ENCODE peak calls at places on chromosomes 1 and 21, in five cellular contexts. B is keratinocyte, W is heart right ventricle, Y is vagina, O is trophoblast cell. D is an unnamed sample. For H3K4me1, the result is how much of the 10 kb centered on the place peaks cover.

GRCh38 chr1:41566969-41567368 is 82.5 kb upstream of the EDN2 start:
- DNase-seq in O (no peak), B (no peak), W (no peak), Y (no peak), D (no peak)

GRCh38 chr1:60866884-60867648 is 215.3 kb upstream of the NFIA start:
- DNase-seq in W (no peak), B (no peak), O (peak), Y (no peak), D (no peak)

GRCh38 chr21:16587141-16587570 is 857.4 kb downstream of the USP25 start:
- DNase-seq in Y (no peak), O (peak), B (no peak), W (peak), D (no peak)

GRCh38 chr1:184535191-184535970 is 148.6 kb downstream of the C1orf21 start:
- DNase-seq in O (no peak), Y (no peak), B (no peak), W (no peak), D (no peak)

GRCh38 chr1:50983403-50983802 is 13.4 kb downstream of the CDKN2C start:
- DNase-seq in Y (no peak), B (no peak), W (no peak), O (no peak), D (no peak)

GRCh38 chr1:151945725-151946365 is 36.5 kb upstream of the THEM4 start:
- DNase-seq in Y (peak), B (peak), W (peak), O (peak), D (peak)

GRCh38 chr1:84282780-84283333 is 18.7 kb upstream of the SAMD13 start:
- DNase-seq in W (no peak), Y (no peak), O (no peak), B (no peak), D (no peak)

GRCh38 chr1:84350550-84350949 is 47.7 kb upstream of the DNASE2B start:
- DNase-seq in Y (no peak), O (no peak), W (no peak), B (no peak), D (no peak)

GRCh38 chr1:233113009-233113712 is 162.8 kb downstream of the NTPCR start:
- DNase-seq in W (peak), B (peak), O (peak), Y (peak), D (peak)

GRCh38 chr1:27598902-27599528 is 4.9 kb downstream of the AHDC1 start:
- DNase-seq in Y (no peak), O (no peak), W (peak), B (no peak), D (peak)

GRCh38 chr1:226342656-226343055 is 33.7 kb upstream of the LIN9 start:
- DNase-seq in W (no peak), O (no peak), Y (no peak), B (no peak), D (no peak)

GRCh38 chr1:207396360-207396759 is 57.8 kb upstream of the CR2 start:
- DNase-seq in B (no peak), O (no peak), Y (no peak), W (no peak), D (no peak)

GRCh38 chr1:192122668-192123067 is 35.6 kb upstream of the RGS18 start:
- DNase-seq in W (no peak), B (no peak), Y (no peak), O (no peak), D (no peak)

GRCh38 chr1:170659404-170660035 is 4.4 kb upstream of the PRRX1 start:
- DNase-seq in Y (no peak), W (no peak), O (no peak), B (no peak), D (no peak)

GRCh38 chr1:94819945-94820746 is at the start of gene SLC44A3:
- DNase-seq in B (no peak), W (peak), Y (no peak), O (peak), D (no peak)

GRCh38 chr1:234326493-234327366 is 46.5 kb upstream of the COA6 start:
- DNase-seq in O (peak), Y (no peak), W (no peak), B (no peak), D (peak)

GRCh38 chr1:58764294-58764978 is 19.4 kb downstream of the JUN start:
- DNase-seq in B (no peak), Y (no peak), O (no peak), W (no peak), D (no peak)

GRCh38 chr21:34613679-34614442 is 1.1 kb downstream of the RCAN1 start:
- DNase-seq in O (no peak), B (no peak), Y (no peak), W (no peak), D (no peak)

GRCh38 chr21:29849735-29850176 is 90.0 kb downstream of the GRIK1 start:
- DNase-seq in Y (no peak), W (no peak), O (peak), B (peak), D (peak)

GRCh38 chr21:46155514-46156377 is at the start of gene FTCD:
- DNase-seq in O (no peak), B (no peak), Y (peak), W (no peak), D (no peak)

GRCh38 chr1:53319296-53320101 is 8.4 kb downstream of the LRP8 start:
- DNase-seq in O (no peak), Y (no peak), B (no peak), W (no peak), D (no peak)

GRCh38 chr1:7136166-7136953 is 351.1 kb downstream of the CAMTA1 start:
- DNase-seq in Y (no peak), O (no peak), B (no peak), W (no peak), D (no peak)

GRCh38 chr1:115977481-115978258 is 1.4 kb downstream of the SLC22A15 start:
- DNase-seq in Y (no peak), W (no peak), O (peak), B (peak), D (no peak)

GRCh38 chr1:204283711-204284651 is 70.2 kb upstream of the GOLT1A start:
- DNase-seq in O (no peak), W (no peak), B (no peak), Y (no peak), D (no peak)

GRCh38 chr1:178120088-178120487 is 26.2 kb downstream of the RASAL2 start:
- DNase-seq in Y (no peak), W (no peak), O (no peak), B (no peak), D (no peak)

GRCh38 chr1:168726311-168726710 is 2.7 kb downstream of the DPT start:
- DNase-seq in W (no peak), B (no peak), O (no peak), Y (no peak), D (no peak)

GRCh38 chr21:34553199-34553952 is 41.4 kb upstream of the KCNE1 start:
- DNase-seq in B (no peak), O (peak), W (no peak), Y (no peak), D (no peak)

GRCh38 chr21:15423676-15424445 is 305.9 kb upstream of the USP25 start:
- DNase-seq in Y (no peak), W (no peak), B (no peak), O (no peak), D (no peak)

GRCh38 chr1:180462099-180462498 is 40.3 kb downstream of the ACBD6 start:
- DNase-seq in O (no peak), B (no peak), W (no peak), Y (no peak), D (no peak)

GRCh38 chr1:168428063-168428731 is 115.6 kb downstream of the XCL2 start:
- DNase-seq in O (no peak), Y (no peak), B (no peak), W (peak), D (peak)

GRCh38 chr1:36771678-36772284 is 262.5 kb downstream of the GRIK3 start:
- DNase-seq in O (no peak), Y (no peak), B (no peak), W (no peak), D (no peak)

GRCh38 chr1:27912429-27912828 is 22.4 kb upstream of the SMPDL3B start:
- DNase-seq in Y (no peak), O (no peak), B (no peak), W (no peak), D (no peak)

GRCh38 chr21:44461005-44461404 is 5.7 kb downstream of the LRRC3 start:
- DNase-seq in W (no peak), Y (no peak), B (no peak), O (no peak), D (no peak)

GRCh38 chr1:91582431-91582921 is 81.8 kb downstream of the CDC7 start:
- DNase-seq in O (peak), W (no peak), Y (no peak), B (peak), D (no peak)

GRCh38 chr1:92833840-92834239 is 2.0 kb downstream of the RPL5 start:
- DNase-seq in Y (no peak), B (no peak), W (no peak), O (no peak), D (no peak)

GRCh38 chr1:158014702-158015320 is 21.4 kb downstream of the KIRREL1 start:
- DNase-seq in O (no peak), W (no peak), B (no peak), Y (no peak), D (no peak)

GRCh38 chr1:158007949-158008386 is 14.5 kb downstream of the KIRREL1 start:
- DNase-seq in B (no peak), Y (no peak), W (no peak), O (no peak), D (no peak)

GRCh38 chr1:158008630-158009029 is 15.2 kb downstream of the KIRREL1 start:
- DNase-seq in O (no peak), B (no peak), W (no peak), Y (no peak), D (no peak)

GRCh38 chr1:158013840-158014520 is 20.5 kb downstream of the KIRREL1 start:
- DNase-seq in B (no peak), W (no peak), Y (no peak), O (no peak), D (no peak)

DNA sequence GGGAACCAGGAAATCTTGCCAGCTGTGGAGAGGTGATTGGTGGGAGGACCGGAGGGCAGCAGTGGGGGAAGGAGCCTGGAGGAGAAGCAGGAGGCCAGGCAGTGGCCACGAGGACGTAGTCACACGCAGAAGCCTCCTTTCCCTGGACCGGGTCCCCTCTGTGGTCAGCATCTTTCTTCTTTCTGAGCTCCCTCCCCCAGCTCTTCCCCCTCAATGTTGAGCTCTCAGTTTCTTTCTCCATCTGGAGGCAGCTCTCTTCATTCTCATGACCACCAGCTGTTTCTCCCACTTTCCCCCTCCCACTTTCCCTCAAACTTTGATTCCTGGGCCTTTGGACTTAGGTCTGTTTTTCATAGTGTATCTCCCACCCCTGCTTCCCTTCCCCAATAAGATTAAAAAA is 18.3 kb downstream of the KIRREL1 start:
- DNase-seq in W (no peak), O (no peak), Y (no peak), B (no peak), D (no peak)
- H3K4me1 ChIP-seq in W (half or more), O (half or more), Y (half or more), B (half or more), D (under half)

GRCh38 chr1:201560328-201561194 is 21.6 kb downstream of the NAV1 start:
- DNase-seq in Y (no peak), W (no peak), B (no peak), O (no peak), D (no peak)

GRCh38 chr1:201561195-201561564 is 22.3 kb downstream of the NAV1 start:
- DNase-seq in B (no peak), W (no peak), O (no peak), Y (no peak), D (no peak)

GRCh38 chr1:201562257-201562656 is 23.3 kb downstream of the NAV1 start:
- DNase-seq in W (peak), B (no peak), O (peak), Y (no peak), D (no peak)

GRCh38 chr1:201562659-201563405 is 23.9 kb downstream of the NAV1 start:
- DNase-seq in B (no peak), O (no peak), W (no peak), Y (no peak), D (no peak)

DNA sequence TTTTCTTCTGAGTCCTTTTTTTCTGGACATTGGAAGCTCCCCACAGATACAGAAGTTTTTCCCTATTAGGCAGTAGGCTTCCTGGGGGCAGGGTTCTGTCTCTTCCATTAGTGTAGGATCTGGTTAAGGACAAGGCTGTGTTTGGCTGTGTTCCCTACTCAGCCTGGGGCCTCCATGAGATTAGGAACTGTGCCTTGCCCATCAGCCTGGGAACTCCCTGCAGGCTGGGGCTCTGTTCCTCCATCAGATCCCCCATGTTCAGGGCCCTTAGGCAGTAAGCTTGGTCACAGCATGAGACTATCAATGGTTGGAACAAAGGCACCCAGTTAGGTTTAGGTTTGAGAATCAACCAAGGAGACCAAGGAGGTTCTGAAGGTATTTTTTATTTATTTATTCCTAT is 22.7 kb downstream of the NAV1 start:
- DNase-seq in O (no peak), W (no peak), B (no peak), Y (no peak), D (no peak)
- H3K4me1 ChIP-seq in O (under half), W (half or more), B (under half), Y (half or more), D (under half)

DNA sequence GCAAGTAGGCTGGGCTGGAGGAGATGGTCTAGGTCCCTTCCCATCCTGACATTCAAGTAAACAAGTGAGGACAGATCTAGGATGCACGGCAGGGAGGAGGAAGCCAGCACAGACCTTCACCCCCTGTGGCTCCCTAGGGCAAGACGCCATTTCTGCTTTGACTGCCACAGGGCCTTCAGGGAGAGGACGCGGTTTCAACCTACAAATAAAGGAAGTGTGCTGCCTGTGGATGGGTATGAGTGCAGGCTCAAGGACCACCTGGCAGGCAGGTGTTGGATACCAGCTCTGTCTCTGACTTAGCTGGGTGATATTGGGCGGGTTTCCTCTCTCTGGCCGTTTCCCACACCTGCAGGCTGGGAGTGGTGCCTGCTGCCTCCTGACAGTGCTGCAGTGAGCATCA is 16.2 kb downstream of the SLC2A1 start:
- DNase-seq in O (no peak), B (no peak), Y (no peak), W (no peak), D (no peak)
- H3K4me1 ChIP-seq in O (half or more), B (half or more), Y (half or more), W (half or more), D (under half)

GRCh38 chr1:43802356-43802755 is 95.0 kb downstream of the ST3GAL3 start:
- DNase-seq in O (no peak), Y (no peak), B (no peak), W (no peak), D (no peak)
- H3K4me1 ChIP-seq in O (under half), Y (under half), B (under half), W (under half), D (under half)

DNA sequence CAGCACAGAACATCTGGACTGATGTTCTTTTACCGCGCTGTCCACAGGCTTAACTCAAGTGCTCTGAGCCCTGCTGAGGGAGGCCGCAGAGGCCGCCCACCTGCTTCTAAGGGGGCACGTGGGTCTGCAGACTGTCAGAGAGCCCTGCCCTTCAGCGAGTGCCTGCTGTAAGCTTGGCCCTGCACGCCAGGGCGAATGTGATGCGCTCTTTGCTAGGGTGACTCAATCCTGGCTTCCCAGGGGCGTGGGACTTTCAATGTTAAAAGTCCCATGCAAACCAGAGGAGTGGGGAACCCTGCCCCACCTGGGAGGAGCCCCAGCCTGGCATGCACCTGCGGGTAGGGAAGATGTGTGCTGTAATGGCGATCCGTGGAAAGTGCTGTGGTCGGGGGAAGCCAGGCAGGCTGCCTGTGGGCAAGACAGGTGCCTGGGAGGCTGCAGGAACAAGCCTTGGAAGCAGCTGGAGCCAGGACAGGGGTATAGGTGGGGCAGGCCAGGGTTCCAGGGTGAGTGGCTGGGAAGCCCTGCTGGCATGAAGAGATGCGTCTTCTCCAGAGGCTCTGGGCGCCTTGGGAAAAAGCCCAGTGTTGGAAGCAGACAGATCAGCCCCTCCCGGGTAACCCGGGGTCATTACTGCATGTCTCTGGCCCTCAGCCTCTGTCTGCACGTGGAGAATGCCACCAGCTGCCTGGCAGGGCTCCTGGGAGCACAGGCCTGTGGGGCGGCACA is 592 bp upstream of the PANK4 start:
- DNase-seq in O (peak), W (peak), B (no peak), Y (no peak), D (peak)
- H3K4me1 ChIP-seq in O (under half), W (half or more), B (under half), Y (half or more), D (under half)

D was measured in DND-41.